ENCODE peak calls at places on chromosome 21, in six cellular contexts. G, Q, Y, P, K and E are unnamed samples.

GRCh38 chr21:34835526-34835925 is 166.7 kb downstream of the CLIC6 start:
- DNase-seq in G (no peak), Q (no peak), Y (no peak), P (no peak), K (peak; percentile 50), E (peak; percentile 97)

GRCh38 chr21:14542638-14543037 is 3.5 kb downstream of the SAMSN1 start:
- DNase-seq in G (no peak), Q (no peak), Y (no peak), P (no peak), K (no peak), E (peak; percentile 56)

GRCh38 chr21:15730484-15731242 is 881 bp downstream of the USP25 start:
- DNase-seq in G (no peak), Q (no peak), Y (no peak), P (no peak), K (no peak), E (no peak)

GRCh38 chr21:37413553-37414291 is 47.1 kb downstream of the DYRK1A start:
- DNase-seq in G (no peak), Q (no peak), Y (no peak), P (no peak), K (no peak), E (peak; percentile 54)

GRCh38 chr21:35664683-35665082 is 395.6 kb downstream of the SETD4 start:
- DNase-seq in G (no peak), Q (peak; percentile 11), Y (no peak), P (peak; percentile 22), K (peak; percentile 3), E (no peak)

GRCh38 chr21:34701726-34702125 is 32.9 kb downstream of the CLIC6 start:
- DNase-seq in G (no peak), Q (no peak), Y (no peak), P (no peak), K (no peak), E (no peak)

GRCh38 chr21:29154270-29154669 is 23.8 kb downstream of the MAP3K7CL start:
- DNase-seq in G (no peak), Q (no peak), Y (no peak), P (no peak), K (no peak), E (no peak)

GRCh38 chr21:19340303-19340702 is 936.7 kb upstream of the TMPRSS15 start:
- DNase-seq in G (no peak), Q (no peak), Y (no peak), P (no peak), K (no peak), E (peak; percentile 1)

GRCh38 chr21:34343347-34344057 is 20.3 kb upstream of the KCNE2 start:
- DNase-seq in G (no peak), Q (no peak), Y (no peak), P (no peak), K (no peak), E (no peak)

GRCh38 chr21:17729455-17729854 is 89.7 kb downstream of the C21orf91 start:
- DNase-seq in G (no peak), Q (no peak), Y (no peak), P (no peak), K (no peak), E (no peak)
- TF ChIP-seq MAX in G (no peak), Q (no peak), Y (no peak), P (no peak), K (no peak), E (no peak)

GRCh38 chr21:43727571-43728466 is 8.9 kb downstream of the PDXK start:
- DNase-seq in G (peak; percentile 46), Q (no peak), Y (peak; percentile 35), P (no peak), K (peak; percentile 39), E (peak; percentile 83)
- TF ChIP-seq CTCF in G (peak; percentile 35), Q (no peak), Y (no peak), P (no peak), K (peak; percentile 73), E (peak; percentile 35)

GRCh38 chr21:38773108-38774061 is 32.3 kb upstream of the ETS2 start:
- DNase-seq in G (peak; percentile 49), Q (no peak), Y (no peak), P (peak; percentile 81), K (peak; percentile 34), E (peak; percentile 29)
- TF ChIP-seq MAX in G (peak; percentile 64), Q (no peak), Y (no peak), P (peak; percentile 82), K (peak; percentile 29), E (no peak)

GRCh38 chr21:23401278-23401677 is 2206.0 kb downstream of the MRPL39 start:
- DNase-seq in G (no peak), Q (no peak), Y (no peak), P (no peak), K (no peak), E (peak; percentile 27)
- TF ChIP-seq CTCF in G (no peak), Q (no peak), Y (peak; percentile 21), P (no peak), K (no peak), E (peak; percentile 31)

GRCh38 chr21:42679319-42679981 is 26.0 kb downstream of the PDE9A start:
- DNase-seq in G (no peak), Q (no peak), Y (peak; percentile 48), P (no peak), K (no peak), E (peak; percentile 28)

GRCh38 chr21:42678618-42679295 is 25.3 kb downstream of the PDE9A start:
- DNase-seq in G (no peak), Q (no peak), Y (no peak), P (no peak), K (no peak), E (no peak)

GRCh38 chr21:42681296-42682206 is 28.1 kb downstream of the PDE9A start:
- DNase-seq in G (no peak), Q (no peak), Y (no peak), P (no peak), K (no peak), E (peak; percentile 59)

GRCh38 chr21:42680429-42680828 is 27.0 kb downstream of the PDE9A start:
- DNase-seq in G (no peak), Q (no peak), Y (no peak), P (no peak), K (no peak), E (peak; percentile 42)

GRCh38 chr21:42679982-42680330 is 26.5 kb downstream of the PDE9A start:
- DNase-seq in G (no peak), Q (no peak), Y (no peak), P (no peak), K (no peak), E (peak; percentile 79)
- TF ChIP-seq MAX in G (no peak), Q (no peak), Y (no peak), P (no peak), K (no peak), E (peak; percentile 8)

GRCh38 chr21:44596068-44596725 is 3.9 kb upstream of the KRTAP10-6 start:
- DNase-seq in G (no peak), Q (no peak), Y (no peak), P (no peak), K (no peak), E (no peak)
- TF ChIP-seq CTCF in G (no peak), Q (no peak), Y (no peak), P (no peak), K (no peak), E (no peak)

DNA sequence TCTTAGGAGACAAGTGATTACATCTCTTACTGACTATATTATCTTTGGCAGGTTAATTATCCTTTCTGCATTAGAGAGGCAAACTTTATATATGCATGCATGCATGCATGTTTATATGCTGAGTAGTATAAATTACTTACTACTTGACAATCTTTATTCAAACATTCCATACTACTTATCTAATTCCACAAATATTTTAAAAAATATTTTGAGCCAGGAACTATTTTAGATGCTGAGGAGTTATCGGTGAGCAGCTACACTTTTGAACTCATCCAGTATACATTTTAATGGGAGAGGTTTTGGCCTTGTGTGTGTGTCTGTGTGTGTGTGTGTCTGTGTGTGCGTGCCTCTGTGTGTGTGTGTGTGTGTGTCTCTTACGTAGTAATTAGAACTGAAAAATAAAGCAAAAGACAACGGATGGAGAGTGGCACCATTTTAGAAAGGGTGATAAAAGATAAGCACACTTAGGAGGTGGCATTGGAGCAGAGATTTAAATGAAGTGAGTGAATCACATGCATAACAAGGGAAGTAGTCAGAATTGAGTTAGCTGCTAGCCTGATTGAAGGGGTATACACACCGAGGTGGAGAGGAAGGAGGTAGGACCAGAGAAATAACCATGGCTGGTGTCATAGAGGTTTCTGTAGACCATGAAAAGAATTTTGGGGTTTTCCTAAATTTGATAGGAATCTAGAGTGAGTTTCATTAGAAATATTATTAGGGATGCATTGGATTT is 1488.4 kb downstream of the MRPL39 start:
- DNase-seq in G (no peak), Q (no peak), Y (no peak), P (no peak), K (no peak), E (no peak)
- TF ChIP-seq MAX in G (no peak), Q (no peak), Y (no peak), P (no peak), K (no peak), E (no peak)

GRCh38 chr21:27759091-27759659 is 792.3 kb upstream of the ADAMTS5 start:
- DNase-seq in G (no peak), Q (no peak), Y (peak; percentile 68), P (no peak), K (no peak), E (no peak)
- TF ChIP-seq CTCF in G (no peak), Q (no peak), Y (no peak), P (no peak), K (no peak), E (no peak)

GRCh38 chr21:30958737-30959136 is 77.4 kb upstream of the KRTAP11-1 start:
- DNase-seq in G (no peak), Q (no peak), Y (no peak), P (no peak), K (no peak), E (no peak)

DNA sequence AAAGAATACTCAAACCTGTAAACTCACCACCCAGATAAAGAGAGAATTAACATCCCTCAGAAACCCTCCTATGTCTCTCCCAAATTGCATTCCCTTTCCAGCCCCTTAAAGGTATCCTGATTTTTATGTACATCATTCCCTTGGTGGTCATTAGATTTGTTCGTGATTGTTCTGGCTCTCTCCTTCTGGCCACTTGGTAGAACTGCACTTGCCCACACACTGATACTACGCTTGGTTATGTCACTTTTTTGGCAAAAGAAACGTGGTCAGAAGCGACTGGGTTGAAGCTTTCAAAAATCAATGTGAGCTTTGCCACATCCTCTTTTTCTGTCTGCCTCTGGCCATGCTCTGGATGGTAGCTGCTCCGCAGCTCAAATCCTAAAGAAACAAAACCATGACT is 76.3 kb downstream of the KRTAP19-8 start:
- DNase-seq in G (no peak), Q (no peak), Y (no peak), P (no peak), K (no peak), E (peak; percentile 14)
- TF ChIP-seq MAX in G (no peak), Q (no peak), Y (no peak), P (no peak), K (no peak), E (no peak)

GRCh38 chr21:30436986-30437385 is 3.1 kb upstream of the KRTAP15-1 start:
- DNase-seq in G (no peak), Q (no peak), Y (no peak), P (no peak), K (no peak), E (no peak)

GRCh38 chr21:30430170-30430655 is at the start of gene KRTAP13-4:
- DNase-seq in G (no peak), Q (no peak), Y (peak; percentile 10), P (no peak), K (no peak), E (no peak)

GRCh38 chr21:30439975-30440374 is at the start of gene KRTAP15-1:
- DNase-seq in G (no peak), Q (no peak), Y (no peak), P (no peak), K (no peak), E (no peak)

GRCh38 chr21:30434033-30434631 is 4.1 kb downstream of the KRTAP13-4 start:
- DNase-seq in G (no peak), Q (no peak), Y (peak; percentile 64), P (no peak), K (no peak), E (peak; percentile 51)
- TF ChIP-seq CTCF in G (no peak), Q (peak; percentile 41), Y (peak; percentile 36), P (no peak), K (peak; percentile 46), E (peak; percentile 70)